ENCODE peak calls at places on chromosome 11, in ten cellular contexts. One of them, this sample, is unnamed. For H3K4me1, the result is how much of the 10 kb centered on the place peaks cover.

GRCh38 chr11:127003260-127003981 is 2.9 kb upstream of the KIRREL3 start:
- DNase-seq in Caco-2: no peak
- DNase-seq in A549: peak
- DNase-seq in psoas muscle: no peak
- DNase-seq in gastrocnemius medialis: no peak
- DNase-seq in colonic mucosa: peak
- DNase-seq in heart right ventricle: no peak
- DNase-seq in thoracic aorta: no peak
- DNase-seq in IMR-90: peak
- DNase-seq in heart left ventricle: no peak
- DNase-seq in this sample: no peak

GRCh38 chr11:95372097-95372656 is 141.2 kb upstream of the SESN3 start:
- DNase-seq in heart left ventricle: no peak
- DNase-seq in colonic mucosa: no peak
- DNase-seq in Caco-2: no peak
- DNase-seq in heart right ventricle: no peak
- DNase-seq in gastrocnemius medialis: no peak
- DNase-seq in A549: no peak
- DNase-seq in thoracic aorta: no peak
- DNase-seq in IMR-90: no peak
- DNase-seq in psoas muscle: no peak
- DNase-seq in this sample: no peak

GRCh38 chr11:119700536-119701346 is 28.3 kb downstream of the NECTIN1 start:
- DNase-seq in A549: no peak
- DNase-seq in heart right ventricle: no peak
- DNase-seq in colonic mucosa: no peak
- DNase-seq in psoas muscle: no peak
- DNase-seq in Caco-2: no peak
- DNase-seq in gastrocnemius medialis: no peak
- DNase-seq in thoracic aorta: no peak
- DNase-seq in IMR-90: no peak
- DNase-seq in heart left ventricle: no peak
- DNase-seq in this sample: peak

GRCh38 chr11:15775051-15775541 is 581.2 kb downstream of the SOX6 start:
- DNase-seq in IMR-90: peak
- DNase-seq in colonic mucosa: no peak
- DNase-seq in heart left ventricle: peak
- DNase-seq in psoas muscle: no peak
- DNase-seq in A549: no peak
- DNase-seq in Caco-2: no peak
- DNase-seq in thoracic aorta: no peak
- DNase-seq in gastrocnemius medialis: no peak
- DNase-seq in heart right ventricle: peak
- DNase-seq in this sample: no peak

GRCh38 chr11:3161309-3161708 is 3.8 kb downstream of the OSBPL5 start:
- DNase-seq in heart right ventricle: no peak
- DNase-seq in colonic mucosa: no peak
- DNase-seq in Caco-2: no peak
- DNase-seq in IMR-90: no peak
- DNase-seq in thoracic aorta: no peak
- DNase-seq in psoas muscle: no peak
- DNase-seq in heart left ventricle: no peak
- DNase-seq in A549: no peak
- DNase-seq in gastrocnemius medialis: no peak
- DNase-seq in this sample: no peak

GRCh38 chr11:70399681-70400112 is 1.4 kb downstream of the CTTN start:
- DNase-seq in A549: peak
- DNase-seq in heart right ventricle: peak
- DNase-seq in Caco-2: peak
- DNase-seq in colonic mucosa: peak
- DNase-seq in thoracic aorta: peak
- DNase-seq in psoas muscle: peak
- DNase-seq in heart left ventricle: peak
- DNase-seq in gastrocnemius medialis: peak
- DNase-seq in IMR-90: peak
- DNase-seq in this sample: peak

GRCh38 chr11:19829109-19829790 is 116.6 kb downstream of the NAV2 start:
- DNase-seq in heart left ventricle: no peak
- DNase-seq in thoracic aorta: no peak
- DNase-seq in IMR-90: no peak
- DNase-seq in gastrocnemius medialis: no peak
- DNase-seq in colonic mucosa: peak
- DNase-seq in Caco-2: no peak
- DNase-seq in psoas muscle: no peak
- DNase-seq in A549: no peak
- DNase-seq in heart right ventricle: no peak
- DNase-seq in this sample: peak

GRCh38 chr11:76291576-76292526 is 85.5 kb upstream of the WNT11 start:
- DNase-seq in gastrocnemius medialis: no peak
- DNase-seq in heart left ventricle: no peak
- DNase-seq in IMR-90: no peak
- DNase-seq in A549: peak
- DNase-seq in colonic mucosa: no peak
- DNase-seq in thoracic aorta: no peak
- DNase-seq in heart right ventricle: no peak
- DNase-seq in Caco-2: peak
- DNase-seq in psoas muscle: no peak
- DNase-seq in this sample: no peak

GRCh38 chr11:101323997-101324396 is 194.4 kb upstream of the PGR start:
- DNase-seq in colonic mucosa: no peak
- DNase-seq in gastrocnemius medialis: no peak
- DNase-seq in heart left ventricle: peak
- DNase-seq in psoas muscle: no peak
- DNase-seq in Caco-2: peak
- DNase-seq in A549: peak
- DNase-seq in thoracic aorta: no peak
- DNase-seq in IMR-90: no peak
- DNase-seq in heart right ventricle: no peak
- DNase-seq in this sample: no peak

GRCh38 chr11:129425214-129425613 is 49.6 kb downstream of the BARX2 start:
- DNase-seq in IMR-90: no peak
- DNase-seq in heart right ventricle: no peak
- DNase-seq in A549: no peak
- DNase-seq in Caco-2: no peak
- DNase-seq in gastrocnemius medialis: no peak
- DNase-seq in heart left ventricle: no peak
- DNase-seq in thoracic aorta: no peak
- DNase-seq in psoas muscle: no peak
- DNase-seq in colonic mucosa: no peak
- DNase-seq in this sample: no peak

GRCh38 chr11:13929551-13929950 is 33.0 kb upstream of the SPON1 start:
- DNase-seq in IMR-90: no peak
- DNase-seq in gastrocnemius medialis: no peak
- DNase-seq in colonic mucosa: no peak
- DNase-seq in heart left ventricle: no peak
- DNase-seq in A549: no peak
- DNase-seq in psoas muscle: no peak
- DNase-seq in Caco-2: no peak
- DNase-seq in heart right ventricle: no peak
- DNase-seq in thoracic aorta: no peak
- DNase-seq in this sample: no peak

GRCh38 chr11:66443602-66444001 is 5.0 kb upstream of the MRPL11 start:
- DNase-seq in gastrocnemius medialis: no peak
- DNase-seq in A549: peak
- DNase-seq in heart left ventricle: no peak
- DNase-seq in thoracic aorta: no peak
- DNase-seq in psoas muscle: no peak
- DNase-seq in heart right ventricle: no peak
- DNase-seq in Caco-2: no peak
- DNase-seq in IMR-90: peak
- DNase-seq in colonic mucosa: no peak
- DNase-seq in this sample: no peak

GRCh38 chr11:28106351-28107043 is 1.5 kb downstream of the KIF18A start:
- DNase-seq in IMR-90: no peak
- DNase-seq in heart left ventricle: no peak
- DNase-seq in A549: no peak
- DNase-seq in gastrocnemius medialis: no peak
- DNase-seq in psoas muscle: no peak
- DNase-seq in colonic mucosa: no peak
- DNase-seq in Caco-2: no peak
- DNase-seq in heart right ventricle: no peak
- DNase-seq in thoracic aorta: no peak
- DNase-seq in this sample: no peak

GRCh38 chr11:121479355-121479754 is 26.6 kb upstream of the SORL1-AS1 start:
- DNase-seq in thoracic aorta: no peak
- DNase-seq in colonic mucosa: no peak
- DNase-seq in Caco-2: no peak
- DNase-seq in heart left ventricle: no peak
- DNase-seq in IMR-90: no peak
- DNase-seq in psoas muscle: no peak
- DNase-seq in gastrocnemius medialis: no peak
- DNase-seq in heart right ventricle: no peak
- DNase-seq in A549: no peak
- DNase-seq in this sample: no peak

GRCh38 chr11:91822805-91823204 is 401.8 kb upstream of the FAT3 start:
- DNase-seq in A549: no peak
- DNase-seq in Caco-2: no peak
- DNase-seq in colonic mucosa: no peak
- DNase-seq in heart right ventricle: no peak
- DNase-seq in thoracic aorta: no peak
- DNase-seq in psoas muscle: no peak
- DNase-seq in heart left ventricle: no peak
- DNase-seq in gastrocnemius medialis: no peak
- DNase-seq in IMR-90: no peak
- DNase-seq in this sample: no peak

DNA sequence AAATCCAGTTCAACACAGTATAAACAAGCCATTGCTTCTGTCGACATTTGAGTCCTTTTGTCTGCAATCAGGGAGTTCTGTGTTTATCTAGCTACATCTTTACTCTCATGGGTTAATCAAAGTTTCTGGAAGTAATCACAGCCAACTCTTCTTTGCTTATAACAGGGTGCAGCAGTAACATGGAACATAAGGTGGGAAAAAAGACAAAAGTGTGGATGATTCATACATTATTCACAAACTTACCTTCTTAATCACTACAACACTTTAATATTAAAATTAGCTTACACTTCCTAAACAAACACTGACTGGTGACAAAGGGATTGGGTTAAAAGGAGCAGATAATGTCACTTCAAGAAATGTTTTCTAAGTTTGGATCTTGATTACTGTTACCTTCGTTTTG is 44.7 kb downstream of the SNX19 start:
- DNase-seq in IMR-90: no peak
- DNase-seq in psoas muscle: no peak
- DNase-seq in Caco-2: no peak
- DNase-seq in thoracic aorta: no peak
- DNase-seq in heart left ventricle: no peak
- DNase-seq in colonic mucosa: no peak
- DNase-seq in A549: no peak
- DNase-seq in heart right ventricle: no peak
- DNase-seq in gastrocnemius medialis: no peak
- DNase-seq in this sample: no peak
- H3K4me1 ChIP-seq in IMR-90: under half
- H3K4me1 ChIP-seq in psoas muscle: under half
- H3K4me1 ChIP-seq in Caco-2: under half
- H3K4me1 ChIP-seq in thoracic aorta: half or more
- H3K4me1 ChIP-seq in heart left ventricle: under half
- H3K4me1 ChIP-seq in colonic mucosa: under half
- H3K4me1 ChIP-seq in A549: under half
- H3K4me1 ChIP-seq in heart right ventricle: half or more
- H3K4me1 ChIP-seq in gastrocnemius medialis: under half
- H3K4me1 ChIP-seq in this sample: under half

GRCh38 chr11:77473801-77474508 is at the start of gene PAK1:
- DNase-seq in heart left ventricle: peak
- DNase-seq in Caco-2: peak
- DNase-seq in IMR-90: peak
- DNase-seq in colonic mucosa: peak
- DNase-seq in A549: peak
- DNase-seq in thoracic aorta: peak
- DNase-seq in psoas muscle: peak
- DNase-seq in heart right ventricle: peak
- DNase-seq in gastrocnemius medialis: peak
- DNase-seq in this sample: peak
- TF ChIP-seq CTCF in heart left ventricle: peak
- TF ChIP-seq CTCF in Caco-2: peak
- TF ChIP-seq CTCF in IMR-90: peak
- TF ChIP-seq CTCF in colonic mucosa: no peak
- TF ChIP-seq CTCF in A549: peak
- TF ChIP-seq CTCF in thoracic aorta: no peak
- TF ChIP-seq CTCF in psoas muscle: no peak
- TF ChIP-seq CTCF in heart right ventricle: no peak
- TF ChIP-seq CTCF in gastrocnemius medialis: no peak
- TF ChIP-seq CTCF in this sample: no peak

GRCh38 chr11:117716652-117717440 is 80.2 kb downstream of the DSCAML1 start:
- DNase-seq in gastrocnemius medialis: no peak
- DNase-seq in A549: no peak
- DNase-seq in Caco-2: no peak
- DNase-seq in thoracic aorta: no peak
- DNase-seq in heart left ventricle: no peak
- DNase-seq in colonic mucosa: no peak
- DNase-seq in heart right ventricle: no peak
- DNase-seq in psoas muscle: no peak
- DNase-seq in IMR-90: no peak
- DNase-seq in this sample: no peak

GRCh38 chr11:117719480-117719879 is 77.5 kb downstream of the DSCAML1 start:
- DNase-seq in gastrocnemius medialis: no peak
- DNase-seq in Caco-2: no peak
- DNase-seq in thoracic aorta: no peak
- DNase-seq in heart left ventricle: no peak
- DNase-seq in IMR-90: no peak
- DNase-seq in heart right ventricle: no peak
- DNase-seq in psoas muscle: no peak
- DNase-seq in colonic mucosa: no peak
- DNase-seq in A549: no peak
- DNase-seq in this sample: no peak

GRCh38 chr11:117717485-117718314 is 79.3 kb downstream of the DSCAML1 start:
- DNase-seq in gastrocnemius medialis: no peak
- DNase-seq in colonic mucosa: peak
- DNase-seq in heart right ventricle: peak
- DNase-seq in Caco-2: peak
- DNase-seq in IMR-90: no peak
- DNase-seq in heart left ventricle: peak
- DNase-seq in A549: peak
- DNase-seq in thoracic aorta: no peak
- DNase-seq in psoas muscle: no peak
- DNase-seq in this sample: peak

GRCh38 chr11:117722074-117722473 is 74.9 kb downstream of the DSCAML1 start:
- DNase-seq in IMR-90: no peak
- DNase-seq in Caco-2: no peak
- DNase-seq in gastrocnemius medialis: no peak
- DNase-seq in colonic mucosa: no peak
- DNase-seq in heart right ventricle: no peak
- DNase-seq in heart left ventricle: no peak
- DNase-seq in psoas muscle: no peak
- DNase-seq in A549: no peak
- DNase-seq in thoracic aorta: no peak
- DNase-seq in this sample: no peak

GRCh38 chr11:117720061-117720511 is 76.9 kb downstream of the DSCAML1 start:
- DNase-seq in thoracic aorta: no peak
- DNase-seq in psoas muscle: no peak
- DNase-seq in A549: no peak
- DNase-seq in Caco-2: no peak
- DNase-seq in colonic mucosa: no peak
- DNase-seq in heart left ventricle: no peak
- DNase-seq in heart right ventricle: no peak
- DNase-seq in IMR-90: no peak
- DNase-seq in gastrocnemius medialis: no peak
- DNase-seq in this sample: no peak
- H3K4me1 ChIP-seq in thoracic aorta: under half
- H3K4me1 ChIP-seq in psoas muscle: under half
- H3K4me1 ChIP-seq in A549: under half
- H3K4me1 ChIP-seq in Caco-2: under half
- H3K4me1 ChIP-seq in colonic mucosa: under half
- H3K4me1 ChIP-seq in heart left ventricle: under half
- H3K4me1 ChIP-seq in heart right ventricle: under half
- H3K4me1 ChIP-seq in IMR-90: under half
- H3K4me1 ChIP-seq in gastrocnemius medialis: under half
- H3K4me1 ChIP-seq in this sample: under half

GRCh38 chr11:108307751-108308150 is 84.9 kb downstream of the ATM start:
- DNase-seq in A549: no peak
- DNase-seq in gastrocnemius medialis: no peak
- DNase-seq in heart right ventricle: no peak
- DNase-seq in IMR-90: no peak
- DNase-seq in psoas muscle: no peak
- DNase-seq in heart left ventricle: no peak
- DNase-seq in Caco-2: no peak
- DNase-seq in thoracic aorta: no peak
- DNase-seq in colonic mucosa: no peak
- DNase-seq in this sample: no peak
- TF ChIP-seq CTCF in A549: no peak
- TF ChIP-seq CTCF in gastrocnemius medialis: no peak
- TF ChIP-seq CTCF in heart right ventricle: no peak
- TF ChIP-seq CTCF in IMR-90: no peak
- TF ChIP-seq CTCF in psoas muscle: no peak
- TF ChIP-seq CTCF in heart left ventricle: no peak
- TF ChIP-seq CTCF in Caco-2: no peak
- TF ChIP-seq CTCF in thoracic aorta: no peak
- TF ChIP-seq CTCF in colonic mucosa: no peak
- TF ChIP-seq CTCF in this sample: no peak